ENCODE peak calls at places on chromosomes 7 and 10, in eight cellular contexts. One of them, this sample, is unnamed.

GRCh38 chr10:121032460-121032859 is 181.3 kb downstream of the WDR11 start:
- DNase-seq in stomach: no peak
- DNase-seq in tibial artery: no peak
- DNase-seq in A673: no peak
- DNase-seq in CD4-positive, CD25-positive, alpha-beta regulatory T cell: no peak
- DNase-seq in endothelial cell of umbilical vein: no peak
- DNase-seq in mesendoderm: no peak
- DNase-seq in upper lobe of right lung: no peak
- DNase-seq in this sample: no peak

GRCh38 chr10:11830836-11831519 is 7.8 kb downstream of the PROSER2 start:
- DNase-seq in CD4-positive, CD25-positive, alpha-beta regulatory T cell: no peak
- DNase-seq in stomach: peak; percentile 63
- DNase-seq in A673: no peak
- DNase-seq in upper lobe of right lung: no peak
- DNase-seq in mesendoderm: peak; percentile 91
- DNase-seq in tibial artery: no peak
- DNase-seq in endothelial cell of umbilical vein: no peak
- DNase-seq in this sample: no peak

GRCh38 chr7:89988070-89988469 is 166.2 kb upstream of the STEAP1 start:
- DNase-seq in mesendoderm: no peak
- DNase-seq in stomach: no peak
- DNase-seq in tibial artery: no peak
- DNase-seq in A673: no peak
- DNase-seq in CD4-positive, CD25-positive, alpha-beta regulatory T cell: no peak
- DNase-seq in upper lobe of right lung: no peak
- DNase-seq in endothelial cell of umbilical vein: no peak
- DNase-seq in this sample: no peak

GRCh38 chr10:98577168-98577567 is 130.4 kb upstream of the HPS1 start:
- DNase-seq in endothelial cell of umbilical vein: no peak
- DNase-seq in A673: no peak
- DNase-seq in CD4-positive, CD25-positive, alpha-beta regulatory T cell: no peak
- DNase-seq in tibial artery: no peak
- DNase-seq in upper lobe of right lung: no peak
- DNase-seq in stomach: no peak
- DNase-seq in mesendoderm: no peak
- DNase-seq in this sample: no peak

GRCh38 chr7:25843467-25843866 is 308.5 kb upstream of the NFE2L3 start:
- DNase-seq in mesendoderm: peak; percentile 43
- DNase-seq in A673: no peak
- DNase-seq in upper lobe of right lung: no peak
- DNase-seq in CD4-positive, CD25-positive, alpha-beta regulatory T cell: no peak
- DNase-seq in stomach: no peak
- DNase-seq in endothelial cell of umbilical vein: no peak
- DNase-seq in tibial artery: no peak
- DNase-seq in this sample: no peak

GRCh38 chr7:48110868-48111267 is 21.8 kb downstream of the UPP1 start:
- DNase-seq in CD4-positive, CD25-positive, alpha-beta regulatory T cell: no peak
- DNase-seq in A673: no peak
- DNase-seq in endothelial cell of umbilical vein: no peak
- DNase-seq in upper lobe of right lung: no peak
- DNase-seq in mesendoderm: no peak
- DNase-seq in tibial artery: no peak
- DNase-seq in stomach: no peak
- DNase-seq in this sample: no peak

GRCh38 chr10:47190301-47190700 is 109.7 kb upstream of the GDF10 start:
- DNase-seq in stomach: no peak
- DNase-seq in mesendoderm: no peak
- DNase-seq in endothelial cell of umbilical vein: no peak
- DNase-seq in tibial artery: no peak
- DNase-seq in CD4-positive, CD25-positive, alpha-beta regulatory T cell: no peak
- DNase-seq in A673: no peak
- DNase-seq in upper lobe of right lung: no peak
- DNase-seq in this sample: no peak

GRCh38 chr10:120328647-120329046 is 128.4 kb upstream of the PLPP4 start:
- DNase-seq in stomach: no peak
- DNase-seq in endothelial cell of umbilical vein: no peak
- DNase-seq in CD4-positive, CD25-positive, alpha-beta regulatory T cell: no peak
- DNase-seq in upper lobe of right lung: no peak
- DNase-seq in mesendoderm: no peak
- DNase-seq in A673: no peak
- DNase-seq in tibial artery: no peak
- DNase-seq in this sample: no peak

GRCh38 chr10:15211464-15211979 is 43.0 kb upstream of the NMT2 start:
- DNase-seq in endothelial cell of umbilical vein: peak; percentile 19
- DNase-seq in upper lobe of right lung: no peak
- DNase-seq in tibial artery: no peak
- DNase-seq in stomach: no peak
- DNase-seq in A673: no peak
- DNase-seq in mesendoderm: no peak
- DNase-seq in CD4-positive, CD25-positive, alpha-beta regulatory T cell: no peak
- DNase-seq in this sample: no peak

GRCh38 chr7:134022512-134022911 is 104.6 kb upstream of the LRGUK start:
- DNase-seq in mesendoderm: no peak
- DNase-seq in upper lobe of right lung: no peak
- DNase-seq in tibial artery: no peak
- DNase-seq in A673: no peak
- DNase-seq in CD4-positive, CD25-positive, alpha-beta regulatory T cell: no peak
- DNase-seq in stomach: peak; percentile 36
- DNase-seq in endothelial cell of umbilical vein: no peak
- DNase-seq in this sample: no peak

GRCh38 chr7:106248616-106249015 is 36.2 kb downstream of the NAMPT start:
- DNase-seq in endothelial cell of umbilical vein: no peak
- DNase-seq in stomach: no peak
- DNase-seq in upper lobe of right lung: no peak
- DNase-seq in tibial artery: no peak
- DNase-seq in mesendoderm: no peak
- DNase-seq in A673: no peak
- DNase-seq in CD4-positive, CD25-positive, alpha-beta regulatory T cell: no peak
- DNase-seq in this sample: no peak

GRCh38 chr7:126686474-126686873 is 566.3 kb downstream of the GRM8 start:
- DNase-seq in mesendoderm: no peak
- DNase-seq in tibial artery: no peak
- DNase-seq in A673: no peak
- DNase-seq in upper lobe of right lung: no peak
- DNase-seq in endothelial cell of umbilical vein: no peak
- DNase-seq in CD4-positive, CD25-positive, alpha-beta regulatory T cell: no peak
- DNase-seq in stomach: no peak
- DNase-seq in this sample: no peak

GRCh38 chr10:99658622-99659030 is 683 bp upstream of the ENTPD7 start:
- DNase-seq in mesendoderm: peak; percentile 9
- DNase-seq in upper lobe of right lung: peak; percentile 83
- DNase-seq in stomach: peak; percentile 74
- DNase-seq in endothelial cell of umbilical vein: peak; percentile 63
- DNase-seq in CD4-positive, CD25-positive, alpha-beta regulatory T cell: peak; percentile 5
- DNase-seq in tibial artery: no peak
- DNase-seq in A673: peak; percentile 21
- DNase-seq in this sample: peak; percentile 27

GRCh38 chr7:84042110-84042539 is 152.5 kb downstream of the SEMA3A start:
- DNase-seq in CD4-positive, CD25-positive, alpha-beta regulatory T cell: no peak
- DNase-seq in endothelial cell of umbilical vein: peak; percentile 82
- DNase-seq in mesendoderm: peak; percentile 18
- DNase-seq in stomach: peak; percentile 26
- DNase-seq in A673: peak; percentile 90
- DNase-seq in upper lobe of right lung: no peak
- DNase-seq in tibial artery: no peak
- DNase-seq in this sample: no peak

DNA sequence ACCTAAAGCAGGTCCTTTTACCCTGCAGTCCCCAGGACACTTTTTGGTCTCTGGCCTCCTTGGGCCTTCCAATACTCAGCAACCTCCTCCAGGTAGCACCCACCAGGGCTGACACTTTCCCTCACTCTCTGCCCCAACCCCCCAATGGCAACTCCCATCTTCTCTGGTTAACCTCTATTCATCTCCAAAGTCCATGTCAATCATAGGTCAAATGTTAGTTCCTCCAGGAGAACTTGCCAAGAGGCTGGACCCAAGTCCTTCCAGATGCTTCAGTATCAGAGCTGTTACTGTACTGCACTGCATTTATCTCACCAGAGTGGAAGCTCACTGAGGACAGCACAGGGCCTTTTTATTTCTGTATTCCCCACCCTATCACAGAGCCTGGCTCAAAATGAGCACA is 295.0 kb upstream of the KLF14 start:
- DNase-seq in mesendoderm: no peak
- DNase-seq in CD4-positive, CD25-positive, alpha-beta regulatory T cell: no peak
- DNase-seq in stomach: no peak
- DNase-seq in upper lobe of right lung: no peak
- DNase-seq in A673: no peak
- DNase-seq in tibial artery: no peak
- DNase-seq in endothelial cell of umbilical vein: no peak
- DNase-seq in this sample: no peak
- H3K4me1 ChIP-seq in mesendoderm: no peaks in the 10 kb centered on the region
- H3K4me1 ChIP-seq in CD4-positive, CD25-positive, alpha-beta regulatory T cell: peaks cover 82% of the 10 kb centered on the region
- H3K4me1 ChIP-seq in stomach: peaks cover 81% of the 10 kb centered on the region
- H3K4me1 ChIP-seq in upper lobe of right lung: peaks cover 66% of the 10 kb centered on the region
- H3K4me1 ChIP-seq in A673: peaks cover 57% of the 10 kb centered on the region
- H3K4me1 ChIP-seq in tibial artery: peaks cover 45% of the 10 kb centered on the region
- H3K4me1 ChIP-seq in endothelial cell of umbilical vein: no peaks in the 10 kb centered on the region
- H3K4me1 ChIP-seq in this sample: no peaks in the 10 kb centered on the region

DNA sequence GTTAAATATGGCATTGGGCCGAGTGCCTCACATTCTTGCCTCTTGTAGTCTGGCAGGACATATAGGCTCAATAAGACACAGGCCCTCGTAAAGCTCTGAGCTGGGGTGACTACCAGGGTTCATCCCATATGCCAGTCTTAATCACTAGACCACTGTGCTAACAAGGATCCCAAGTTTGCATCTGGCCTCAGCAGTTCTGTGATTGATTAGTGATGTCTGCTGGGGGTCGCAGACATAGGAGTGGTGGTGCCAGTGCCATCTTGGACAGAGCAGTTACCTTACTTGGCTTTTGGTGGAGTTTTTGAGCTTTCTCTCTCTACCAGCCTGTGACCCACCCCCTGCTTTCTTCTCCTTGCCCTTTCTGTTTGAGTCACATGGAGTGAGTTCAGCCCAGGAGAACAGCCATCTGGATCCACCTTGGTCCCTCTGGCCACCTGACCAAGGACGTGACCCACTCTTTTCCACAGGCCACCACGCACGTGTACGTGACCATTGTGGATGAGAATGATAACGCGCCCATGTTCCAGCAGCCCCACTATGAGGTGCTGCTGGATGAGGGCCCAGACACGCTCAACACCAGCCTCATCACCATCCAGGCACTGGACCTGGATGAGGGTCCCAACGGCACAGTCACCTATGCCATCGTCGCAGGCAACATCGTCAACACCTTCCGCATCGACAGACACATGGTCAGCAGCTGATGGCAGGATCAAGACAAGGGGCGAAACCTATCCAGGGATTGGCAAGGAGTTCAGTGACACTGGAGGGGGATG is 4.1 kb upstream of the VSIR start:
- DNase-seq in endothelial cell of umbilical vein: no peak
- DNase-seq in tibial artery: peak; percentile 61
- DNase-seq in CD4-positive, CD25-positive, alpha-beta regulatory T cell: no peak
- DNase-seq in upper lobe of right lung: no peak
- DNase-seq in stomach: no peak
- DNase-seq in mesendoderm: no peak
- DNase-seq in A673: no peak
- DNase-seq in this sample: no peak
- H3K4me1 ChIP-seq in endothelial cell of umbilical vein: peaks cover 8% of the 10 kb centered on the region
- H3K4me1 ChIP-seq in tibial artery: peaks cover 17% of the 10 kb centered on the region
- H3K4me1 ChIP-seq in CD4-positive, CD25-positive, alpha-beta regulatory T cell: peaks cover 30% of the 10 kb centered on the region
- H3K4me1 ChIP-seq in upper lobe of right lung: peaks cover 35% of the 10 kb centered on the region
- H3K4me1 ChIP-seq in stomach: peaks cover 47% of the 10 kb centered on the region
- H3K4me1 ChIP-seq in mesendoderm: no peaks in the 10 kb centered on the region
- H3K4me1 ChIP-seq in A673: no peaks in the 10 kb centered on the region
- H3K4me1 ChIP-seq in this sample: no peaks in the 10 kb centered on the region

DNA sequence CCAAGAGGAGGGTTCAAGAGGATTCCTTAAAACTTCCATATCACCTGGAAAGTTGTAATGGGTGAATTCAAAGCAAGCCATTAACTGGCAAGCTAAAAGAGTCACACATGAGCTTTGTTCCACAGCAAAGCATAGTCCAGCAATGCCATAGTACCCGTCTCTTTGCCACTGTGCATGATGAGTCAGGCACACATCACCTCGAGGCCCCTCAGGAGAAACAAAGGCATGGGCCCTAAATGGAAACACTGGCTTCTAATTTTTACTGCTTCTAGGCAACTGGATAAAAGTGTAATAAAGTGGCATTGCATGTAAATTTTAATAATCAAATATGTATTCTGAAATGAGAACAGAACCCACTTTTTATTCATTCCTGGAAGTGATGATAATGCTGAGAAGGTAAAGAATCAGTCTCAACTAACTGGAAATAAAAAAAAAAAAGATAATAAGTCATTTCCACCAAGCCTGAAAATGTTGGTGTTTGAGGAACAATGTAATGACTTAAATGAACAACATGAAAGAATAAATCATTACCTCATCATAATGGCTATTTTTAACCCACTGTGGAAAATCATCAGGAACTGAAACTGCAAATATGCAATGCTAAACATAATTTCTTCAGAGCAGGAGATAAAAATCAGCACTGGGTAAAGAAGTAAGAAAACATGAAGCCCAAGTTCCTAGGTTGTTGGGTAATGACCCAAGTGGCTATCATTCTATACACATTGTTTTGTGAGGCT is 104.9 kb downstream of the CDK6 start:
- DNase-seq in A673: no peak
- DNase-seq in tibial artery: no peak
- DNase-seq in CD4-positive, CD25-positive, alpha-beta regulatory T cell: no peak
- DNase-seq in mesendoderm: no peak
- DNase-seq in stomach: no peak
- DNase-seq in endothelial cell of umbilical vein: peak; percentile 75
- DNase-seq in upper lobe of right lung: no peak
- DNase-seq in this sample: no peak
- H3K4me1 ChIP-seq in A673: peaks cover 10% of the 10 kb centered on the region
- H3K4me1 ChIP-seq in tibial artery: no peaks in the 10 kb centered on the region
- H3K4me1 ChIP-seq in CD4-positive, CD25-positive, alpha-beta regulatory T cell: no peaks in the 10 kb centered on the region
- H3K4me1 ChIP-seq in mesendoderm: no peaks in the 10 kb centered on the region
- H3K4me1 ChIP-seq in stomach: peaks cover 10% of the 10 kb centered on the region
- H3K4me1 ChIP-seq in endothelial cell of umbilical vein: peaks cover 22% of the 10 kb centered on the region
- H3K4me1 ChIP-seq in upper lobe of right lung: peaks cover 4% of the 10 kb centered on the region
- H3K4me1 ChIP-seq in this sample: no peaks in the 10 kb centered on the region

GRCh38 chr10:131087464-131088215 is 223.9 kb downstream of the TCERG1L start:
- DNase-seq in tibial artery: no peak
- DNase-seq in stomach: no peak
- DNase-seq in CD4-positive, CD25-positive, alpha-beta regulatory T cell: no peak
- DNase-seq in mesendoderm: no peak
- DNase-seq in A673: no peak
- DNase-seq in endothelial cell of umbilical vein: no peak
- DNase-seq in upper lobe of right lung: no peak
- DNase-seq in this sample: no peak

GRCh38 chr10:131085586-131085860 is 226.0 kb downstream of the TCERG1L start:
- DNase-seq in endothelial cell of umbilical vein: no peak
- DNase-seq in stomach: no peak
- DNase-seq in upper lobe of right lung: no peak
- DNase-seq in tibial artery: no peak
- DNase-seq in A673: no peak
- DNase-seq in CD4-positive, CD25-positive, alpha-beta regulatory T cell: no peak
- DNase-seq in mesendoderm: no peak
- DNase-seq in this sample: no peak

GRCh38 chr10:131084791-131085585 is 226.5 kb downstream of the TCERG1L start:
- DNase-seq in upper lobe of right lung: no peak
- DNase-seq in stomach: no peak
- DNase-seq in CD4-positive, CD25-positive, alpha-beta regulatory T cell: no peak
- DNase-seq in endothelial cell of umbilical vein: no peak
- DNase-seq in mesendoderm: no peak
- DNase-seq in tibial artery: no peak
- DNase-seq in A673: no peak
- DNase-seq in this sample: no peak

GRCh38 chr10:131086511-131086910 is 225.0 kb downstream of the TCERG1L start:
- DNase-seq in A673: no peak
- DNase-seq in endothelial cell of umbilical vein: no peak
- DNase-seq in upper lobe of right lung: no peak
- DNase-seq in CD4-positive, CD25-positive, alpha-beta regulatory T cell: no peak
- DNase-seq in tibial artery: no peak
- DNase-seq in mesendoderm: no peak
- DNase-seq in stomach: no peak
- DNase-seq in this sample: no peak

GRCh38 chr10:131086094-131086493 is 225.4 kb downstream of the TCERG1L start:
- DNase-seq in endothelial cell of umbilical vein: no peak
- DNase-seq in mesendoderm: no peak
- DNase-seq in tibial artery: no peak
- DNase-seq in A673: no peak
- DNase-seq in stomach: no peak
- DNase-seq in CD4-positive, CD25-positive, alpha-beta regulatory T cell: no peak
- DNase-seq in upper lobe of right lung: no peak
- DNase-seq in this sample: no peak
- H3K4me1 ChIP-seq in endothelial cell of umbilical vein: no peaks in the 10 kb centered on the region
- H3K4me1 ChIP-seq in mesendoderm: no peaks in the 10 kb centered on the region
- H3K4me1 ChIP-seq in tibial artery: peaks cover 7% of the 10 kb centered on the region
- H3K4me1 ChIP-seq in A673: peaks cover 6% of the 10 kb centered on the region
- H3K4me1 ChIP-seq in stomach: no peaks in the 10 kb centered on the region
- H3K4me1 ChIP-seq in CD4-positive, CD25-positive, alpha-beta regulatory T cell: no peaks in the 10 kb centered on the region
- H3K4me1 ChIP-seq in upper lobe of right lung: no peaks in the 10 kb centered on the region
- H3K4me1 ChIP-seq in this sample: no peaks in the 10 kb centered on the region

This sample was measured in breast epithelium.